ENCODE peak calls at places on chromosomes 6 and 20, in five cellular contexts. C is PC-9; Z is CD8-positive, alpha-beta T cell; T is psoas muscle; R is left ventricle myocardium inferior. A is an unnamed sample.

GRCh38 chr6:160798625-160799024 is 96.6 kb downstream of the PLG start:
- DNase-seq in C (no peak), Z (no peak), T (no peak), R (no peak), A (no peak)

GRCh38 chr6:35011096-35012041 is 122.3 kb downstream of the ANKS1A start:
- DNase-seq in C (no peak), Z (no peak), T (no peak), R (no peak), A (no peak)

GRCh38 chr20:57880155-57880648 is 170.4 kb upstream of the PMEPA1 start:
- DNase-seq in C (no peak), Z (no peak), T (no peak), R (peak; percentile 42), A (no peak)

GRCh38 chr20:62902926-62903615 is 23.2 kb downstream of the DIDO1 start:
- DNase-seq in C (no peak), Z (no peak), T (no peak), R (no peak), A (peak; percentile 46)

GRCh38 chr6:148885154-148885870 is 138.5 kb downstream of the UST start:
- DNase-seq in C (no peak), Z (no peak), T (no peak), R (no peak), A (peak; percentile 52)

GRCh38 chr6:33091957-33092356 is 16.2 kb downstream of the HLA-DPB1 start:
- DNase-seq in C (no peak), Z (peak; percentile 40), T (no peak), R (no peak), A (no peak)

GRCh38 chr20:45848969-45849582 is 8.1 kb downstream of the ACOT8 start:
- DNase-seq in C (no peak), Z (no peak), T (no peak), R (no peak), A (no peak)

GRCh38 chr6:5981274-5982026 is 25.3 kb downstream of the NRN1 start:
- DNase-seq in C (no peak), Z (no peak), T (no peak), R (no peak), A (peak; percentile 54)

GRCh38 chr6:2794171-2794730 is 29.1 kb downstream of the WRNIP1 start:
- DNase-seq in C (no peak), Z (no peak), T (no peak), R (no peak), A (peak; percentile 22)

GRCh38 chr20:32240220-32240619 is 32.5 kb downstream of the POFUT1 start:
- DNase-seq in C (peak; percentile 61), Z (no peak), T (no peak), R (no peak), A (no peak)

GRCh38 chr6:104771258-104771832 is 88.4 kb downstream of the HACE1 start:
- DNase-seq in C (no peak), Z (no peak), T (no peak), R (no peak), A (peak; percentile 16)

GRCh38 chr6:8530775-8531435 is 95.6 kb upstream of the SLC35B3 start:
- DNase-seq in C (no peak), Z (no peak), T (no peak), R (no peak), A (no peak)

GRCh38 chr6:16760536-16761468 is at the start of gene ATXN1:
- DNase-seq in C (no peak), Z (peak; percentile 20), T (peak; percentile 78), R (peak; percentile 57), A (peak; percentile 42)

GRCh38 chr6:113591896-113592827 is 265.0 kb upstream of the MARCKS start:
- DNase-seq in C (no peak), Z (no peak), T (no peak), R (no peak), A (no peak)

GRCh38 chr6:150596439-150596838 is 3.2 kb upstream of the PLEKHG1 start:
- DNase-seq in C (no peak), Z (no peak), T (no peak), R (no peak), A (no peak)

GRCh38 chr6:6878921-6879585 is 228.7 kb upstream of the RREB1 start:
- DNase-seq in C (no peak), Z (no peak), T (no peak), R (no peak), A (peak; percentile 22)

GRCh38 chr6:156691018-156691417 is 86.2 kb upstream of the ARID1B start:
- DNase-seq in C (no peak), Z (no peak), T (no peak), R (no peak), A (no peak)

GRCh38 chr6:126040826-126041225 is 54.5 kb downstream of the TRMT11 start:
- DNase-seq in C (peak; percentile 97), Z (no peak), T (no peak), R (no peak), A (peak; percentile 52)
- H3K27ac ChIP-seq in C (peak overlapping the region; percentile 85), Z (no peak overlapping the region), T (no peak overlapping the region), R (no peak overlapping the region), A (no peak overlapping the region)

DNA sequence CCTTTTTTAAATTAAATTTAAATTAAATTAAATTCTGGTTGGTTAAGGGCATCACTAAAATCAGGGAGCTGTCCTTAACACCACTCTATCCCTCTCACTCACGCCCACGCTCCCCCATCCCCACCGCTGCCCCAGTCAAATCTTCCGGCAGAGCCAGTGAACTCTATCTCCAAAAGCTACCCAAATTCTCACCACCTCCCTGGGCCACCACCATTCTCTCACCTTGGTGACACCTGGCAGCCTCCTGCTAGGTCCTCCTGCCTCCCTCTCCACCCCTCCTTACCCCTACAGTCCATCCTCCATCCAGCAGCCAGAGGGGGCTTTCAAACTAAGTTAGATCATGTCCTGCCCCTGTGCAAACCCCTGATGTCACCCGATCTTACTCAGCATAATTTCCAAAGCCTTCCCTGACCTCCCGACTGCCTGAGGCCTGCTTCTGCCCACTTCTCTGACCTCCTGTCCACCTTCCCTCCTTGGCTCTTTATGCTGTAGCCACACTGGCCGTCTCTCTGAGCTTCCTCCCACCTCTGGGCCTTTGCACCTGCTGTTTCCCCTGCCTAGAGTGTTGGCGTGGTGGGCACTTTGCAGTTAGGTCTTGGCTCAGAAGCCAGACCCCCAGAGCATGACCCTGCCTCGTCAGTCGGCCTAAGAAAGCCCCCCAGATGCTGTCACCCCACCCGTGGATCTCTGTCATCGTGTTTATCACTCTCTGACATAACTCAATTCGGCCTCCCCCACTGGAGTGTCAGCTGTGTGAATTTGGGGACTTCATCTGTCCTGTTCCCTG is 24.7 kb downstream of the PTGIS start:
- DNase-seq in C (no peak), Z (no peak), T (no peak), R (no peak), A (no peak)
- TF ChIP-seq CTCF in C (no peak), Z (no peak), T (no peak), R (no peak), A (no peak)

GRCh38 chr6:63598251-63599036 is 26.2 kb downstream of the LOC128125822 start:
- DNase-seq in C (peak; percentile 57), Z (peak; percentile 52), T (peak; percentile 76), R (peak; percentile 41), A (peak; percentile 75)
- H3K27ac ChIP-seq in C (no peak overlapping the region), Z (no peak overlapping the region), T (no peak overlapping the region), R (no peak overlapping the region), A (no peak overlapping the region)

DNA sequence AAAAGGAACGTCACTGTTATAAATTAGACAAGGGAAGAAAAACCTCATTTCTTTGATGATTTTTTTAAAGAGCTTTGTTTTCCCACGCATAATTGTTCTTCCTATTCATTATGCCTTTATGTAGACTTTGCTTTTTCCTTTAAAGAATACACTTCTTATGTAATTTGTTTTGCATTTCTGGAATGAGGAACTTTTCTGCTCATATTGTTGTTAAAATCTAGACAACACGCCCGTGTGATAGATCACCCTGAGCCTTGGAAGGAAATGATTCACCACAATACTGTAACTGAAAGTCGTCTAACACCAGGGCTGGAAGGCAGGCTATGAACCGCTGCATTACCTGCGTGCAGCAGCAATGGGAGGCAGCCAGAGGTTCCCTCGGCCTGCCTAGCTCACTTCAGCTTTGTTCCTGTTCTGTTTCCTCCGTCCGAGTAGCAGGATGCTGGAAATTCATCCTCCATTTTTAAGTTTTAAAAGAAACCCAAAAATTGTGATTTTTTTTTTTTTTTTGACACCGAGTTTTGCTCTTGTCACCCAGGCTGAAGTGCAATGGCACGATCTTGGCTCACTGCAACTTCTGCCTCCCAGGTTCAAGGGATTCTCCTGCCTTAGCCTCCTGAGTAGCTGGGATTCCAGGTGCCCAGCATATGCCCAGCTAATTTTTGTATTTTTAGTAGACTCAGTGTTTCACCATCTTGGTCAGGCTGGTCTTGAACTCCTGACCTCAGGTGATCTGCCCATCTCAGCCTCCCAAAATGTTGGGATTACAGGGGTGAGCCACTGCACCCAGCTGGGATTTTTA is 49.6 kb upstream of the ZNF217 start:
- DNase-seq in C (peak; percentile 98), Z (peak; percentile 39), T (no peak), R (no peak), A (peak; percentile 95)
- TF ChIP-seq CTCF in C (no peak), Z (no peak), T (no peak), R (no peak), A (no peak)

DNA sequence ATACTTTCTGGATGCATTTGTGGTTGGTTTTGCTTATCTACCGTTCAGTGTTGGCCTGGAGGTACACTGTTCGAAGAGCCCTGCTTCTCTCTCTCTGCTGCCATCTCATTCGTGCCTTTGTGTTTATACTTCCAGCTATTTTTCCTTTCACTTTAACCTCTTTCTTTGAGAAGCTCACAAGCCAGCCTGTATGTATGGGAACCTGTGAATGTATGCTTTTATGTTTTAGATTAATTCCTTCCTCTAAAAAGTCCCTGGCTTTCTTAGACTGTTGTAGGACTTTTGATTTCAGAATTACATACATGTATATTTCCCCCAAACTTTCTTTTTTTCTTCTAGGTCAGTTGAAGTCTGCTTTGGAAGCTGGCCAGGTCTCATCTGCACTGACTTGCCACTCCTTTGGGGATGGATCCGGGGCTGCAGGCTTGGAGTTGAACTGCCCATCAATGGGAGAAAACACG is 83.0 kb downstream of the SCAND1 start:
- DNase-seq in C (no peak), Z (no peak), T (no peak), R (peak; percentile 21), A (peak; percentile 81)
- H3K27ac ChIP-seq in C (no peak overlapping the region), Z (no peak overlapping the region), T (peak overlapping the region; percentile 82), R (peak overlapping the region; percentile 39), A (peak overlapping the region; percentile 78)

A was measured in RWPE1.